ENCODE peak calls at places on chromosome 15, in ten cellular contexts. S, A, N, F, Y, D, H, O, Z and B are unnamed samples.

GRCh38 chr15:66454143-66454542 is 43.4 kb downstream of the SNAPC5 start:
- DNase-seq in S (peak), A (no peak), N (no peak), F (no peak), Y (no peak), D (no peak), H (peak), O (no peak), Z (no peak), B (no peak)

GRCh38 chr15:56492786-56493555 is 28.0 kb upstream of the MNS1 start:
- DNase-seq in S (no peak), A (peak), N (no peak), F (no peak), Y (no peak), D (no peak), H (no peak), O (no peak), Z (no peak), B (no peak)

GRCh38 chr15:63948971-63949370 is 97.3 kb downstream of the DAPK2 start:
- DNase-seq in S (no peak), A (no peak), N (no peak), F (no peak), Y (peak), D (no peak), H (no peak), O (no peak), Z (no peak), B (peak)

GRCh38 chr15:49418811-49419210 is 4.2 kb upstream of the FGF7 start:
- DNase-seq in S (no peak), A (no peak), N (no peak), F (no peak), Y (no peak), D (no peak), H (no peak), O (no peak), Z (no peak), B (no peak)

GRCh38 chr15:80607288-80607980 is 87.7 kb upstream of the ABHD17C start:
- DNase-seq in S (no peak), A (no peak), N (no peak), F (no peak), Y (no peak), D (no peak), H (no peak), O (no peak), Z (no peak), B (no peak)

GRCh38 chr15:22227961-22228762 is 147.8 kb downstream of the OR4M2 start:
- DNase-seq in S (no peak), A (no peak), N (no peak), F (peak), Y (no peak), D (peak), H (no peak), O (no peak), Z (no peak), B (no peak)

GRCh38 chr15:85950101-85950500 is 129.6 kb upstream of the AGBL1 start:
- DNase-seq in S (no peak), A (no peak), N (no peak), F (no peak), Y (no peak), D (no peak), H (no peak), O (no peak), Z (no peak), B (no peak)

GRCh38 chr15:97968380-97968779 is 7.9 kb downstream of the ARRDC4 start:
- DNase-seq in S (peak), A (no peak), N (no peak), F (no peak), Y (no peak), D (no peak), H (peak), O (no peak), Z (no peak), B (no peak)

GRCh38 chr15:68667800-68668625 is 89.2 kb downstream of the CORO2B start:
- DNase-seq in S (no peak), A (no peak), N (no peak), F (no peak), Y (no peak), D (no peak), H (no peak), O (no peak), Z (no peak), B (no peak)

GRCh38 chr15:100692259-100692658 is 89.9 kb downstream of the ASB7 start:
- DNase-seq in S (no peak), A (no peak), N (no peak), F (no peak), Y (no peak), D (no peak), H (peak), O (no peak), Z (no peak), B (no peak)

GRCh38 chr15:50210462-50211264 is 28.7 kb downstream of the SLC27A2 start:
- DNase-seq in S (no peak), A (no peak), N (no peak), F (no peak), Y (peak), D (no peak), H (no peak), O (no peak), Z (no peak), B (no peak)

GRCh38 chr15:69758810-69759410 is 306.3 kb downstream of the RPLP1 start:
- DNase-seq in S (peak), A (peak), N (no peak), F (no peak), Y (peak), D (peak), H (peak), O (peak), Z (peak), B (peak)

GRCh38 chr15:80367094-80367493 is 37.1 kb upstream of the ARNT2 start:
- DNase-seq in S (no peak), A (no peak), N (no peak), F (no peak), Y (no peak), D (no peak), H (peak), O (no peak), Z (no peak), B (no peak)

GRCh38 chr15:68112711-68113110 is 58.6 kb downstream of the PIAS1 start:
- DNase-seq in S (no peak), A (no peak), N (no peak), F (no peak), Y (no peak), D (no peak), H (no peak), O (no peak), Z (no peak), B (no peak)

GRCh38 chr15:57534279-57534678 is 57.4 kb upstream of the MYZAP start:
- DNase-seq in S (no peak), A (no peak), N (no peak), F (no peak), Y (no peak), D (no peak), H (no peak), O (no peak), Z (no peak), B (no peak)

GRCh38 chr15:73683624-73684536 is at the start of gene CD276:
- DNase-seq in S (peak), A (no peak), N (no peak), F (peak), Y (peak), D (no peak), H (peak), O (no peak), Z (no peak), B (no peak)

GRCh38 chr15:71997691-71998090 is 120.3 kb downstream of the MYO9A start:
- DNase-seq in S (no peak), A (no peak), N (no peak), F (no peak), Y (no peak), D (no peak), H (no peak), O (no peak), Z (no peak), B (no peak)

GRCh38 chr15:94272251-94272898 is 41.0 kb downstream of the MCTP2 start:
- DNase-seq in S (no peak), A (peak), N (no peak), F (no peak), Y (no peak), D (no peak), H (no peak), O (no peak), Z (no peak), B (no peak)

GRCh38 chr15:25543156-25543555 is 104.3 kb upstream of the UBE3A start:
- DNase-seq in S (peak), A (no peak), N (peak), F (peak), Y (no peak), D (no peak), H (peak), O (no peak), Z (no peak), B (no peak)

GRCh38 chr15:63203451-63204090 is 14.2 kb downstream of the RAB8B start:
- DNase-seq in S (peak), A (no peak), N (no peak), F (no peak), Y (peak), D (no peak), H (peak), O (peak), Z (peak), B (no peak)

GRCh38 chr15:84633311-84634227 is 20.5 kb downstream of the WDR73 start:
- DNase-seq in S (peak), A (peak), N (peak), F (peak), Y (peak), D (peak), H (peak), O (peak), Z (peak), B (peak)

GRCh38 chr15:94703591-94703990 is 472.2 kb downstream of the MCTP2 start:
- DNase-seq in S (no peak), A (no peak), N (no peak), F (no peak), Y (no peak), D (no peak), H (no peak), O (no peak), Z (no peak), B (no peak)

GRCh38 chr15:88794001-88794400 is 9.2 kb upstream of the ACAN start:
- DNase-seq in S (no peak), A (no peak), N (no peak), F (no peak), Y (no peak), D (no peak), H (no peak), O (no peak), Z (no peak), B (no peak)

GRCh38 chr15:90075420-90076289 is 26.6 kb downstream of the IDH2 start:
- DNase-seq in S (no peak), A (no peak), N (no peak), F (no peak), Y (no peak), D (no peak), H (no peak), O (no peak), Z (no peak), B (no peak)

GRCh38 chr15:70132148-70132547 is 34.4 kb upstream of the TLE3 start:
- DNase-seq in S (no peak), A (no peak), N (no peak), F (no peak), Y (no peak), D (no peak), H (peak), O (no peak), Z (no peak), B (no peak)

GRCh38 chr15:64846246-64846645 is 4.5 kb downstream of the PLEKHO2 start:
- DNase-seq in S (no peak), A (no peak), N (no peak), F (no peak), Y (no peak), D (no peak), H (no peak), O (no peak), Z (no peak), B (no peak)

GRCh38 chr15:72970965-72971746 is 81.1 kb upstream of the NEO1 start:
- DNase-seq in S (no peak), A (no peak), N (no peak), F (no peak), Y (no peak), D (no peak), H (peak), O (no peak), Z (no peak), B (no peak)

GRCh38 chr15:60905587-60905986 is 323.5 kb downstream of the RORA start:
- DNase-seq in S (no peak), A (no peak), N (no peak), F (no peak), Y (no peak), D (no peak), H (no peak), O (no peak), Z (peak), B (no peak)

GRCh38 chr15:51629612-51630011 is 7.0 kb upstream of the DMXL2 start:
- DNase-seq in S (no peak), A (no peak), N (no peak), F (no peak), Y (no peak), D (no peak), H (peak), O (no peak), Z (no peak), B (no peak)

GRCh38 chr15:85489773-85490493 is 109.5 kb downstream of the AKAP13 start:
- DNase-seq in S (no peak), A (no peak), N (no peak), F (no peak), Y (peak), D (no peak), H (no peak), O (no peak), Z (no peak), B (no peak)

GRCh38 chr15:75145027-75145841 is 56.4 kb upstream of the C15orf39 start:
- DNase-seq in S (peak), A (no peak), N (no peak), F (no peak), Y (no peak), D (no peak), H (no peak), O (no peak), Z (no peak), B (no peak)

GRCh38 chr15:33580526-33580925 is 269.8 kb downstream of the RYR3 start:
- DNase-seq in S (no peak), A (no peak), N (no peak), F (no peak), Y (peak), D (no peak), H (no peak), O (no peak), Z (no peak), B (no peak)

GRCh38 chr15:39835550-39835949 is 52.9 kb upstream of the FSIP1 start:
- DNase-seq in S (no peak), A (no peak), N (peak), F (no peak), Y (no peak), D (no peak), H (no peak), O (no peak), Z (no peak), B (no peak)

GRCh38 chr15:72202801-72203506 is 5.4 kb upstream of the GRAMD2A start:
- DNase-seq in S (no peak), A (no peak), N (no peak), F (no peak), Y (no peak), D (no peak), H (no peak), O (no peak), Z (no peak), B (no peak)